ENCODE peak calls at places on chromosomes 16 and 17, in five cellular contexts. One of them, this sample, is unnamed.

GRCh38 chr16:27237229-27238015 is 31.1 kb downstream of the NSMCE1 start:
- DNase-seq in activated CD4-positive, CD25-positive, alpha-beta regulatory T cell: peak; percentile 59
- DNase-seq in GM03348: no peak
- DNase-seq in HFFc6: no peak
- DNase-seq in AG10803: peak; percentile 38
- DNase-seq in this sample: no peak

GRCh38 chr16:30526137-30526822 is at the start of gene ZNF768:
- DNase-seq in activated CD4-positive, CD25-positive, alpha-beta regulatory T cell: no peak
- DNase-seq in GM03348: peak; percentile 90
- DNase-seq in HFFc6: peak; percentile 7
- DNase-seq in AG10803: no peak
- DNase-seq in this sample: no peak

GRCh38 chr17:8439681-8440080 is 4.0 kb downstream of the NDEL1 start:
- DNase-seq in activated CD4-positive, CD25-positive, alpha-beta regulatory T cell: no peak
- DNase-seq in GM03348: no peak
- DNase-seq in HFFc6: no peak
- DNase-seq in AG10803: no peak
- DNase-seq in this sample: no peak

GRCh38 chr16:68417711-68418301 is 30.5 kb downstream of the SMPD3 start:
- DNase-seq in activated CD4-positive, CD25-positive, alpha-beta regulatory T cell: peak; percentile 27
- DNase-seq in GM03348: no peak
- DNase-seq in HFFc6: no peak
- DNase-seq in AG10803: no peak
- DNase-seq in this sample: no peak

GRCh38 chr17:39609416-39610025 is 1.8 kb upstream of the NEUROD2 start:
- DNase-seq in activated CD4-positive, CD25-positive, alpha-beta regulatory T cell: no peak
- DNase-seq in GM03348: no peak
- DNase-seq in HFFc6: no peak
- DNase-seq in AG10803: no peak
- DNase-seq in this sample: no peak

GRCh38 chr16:57092786-57093301 is 461 bp downstream of the CPNE2 start:
- DNase-seq in activated CD4-positive, CD25-positive, alpha-beta regulatory T cell: no peak
- DNase-seq in GM03348: peak; percentile 85
- DNase-seq in HFFc6: no peak
- DNase-seq in AG10803: no peak
- DNase-seq in this sample: no peak

GRCh38 chr16:67499159-67499558 is 15.8 kb upstream of the AGRP start:
- DNase-seq in activated CD4-positive, CD25-positive, alpha-beta regulatory T cell: no peak
- DNase-seq in GM03348: peak; percentile 77
- DNase-seq in HFFc6: no peak
- DNase-seq in AG10803: peak; percentile 61
- DNase-seq in this sample: no peak

GRCh38 chr17:17181666-17182600 is 24.2 kb downstream of the PLD6 start:
- DNase-seq in activated CD4-positive, CD25-positive, alpha-beta regulatory T cell: no peak
- DNase-seq in GM03348: no peak
- DNase-seq in HFFc6: no peak
- DNase-seq in AG10803: no peak
- DNase-seq in this sample: no peak

GRCh38 chr17:43823350-43824084 is 9.4 kb downstream of the MPP3 start:
- DNase-seq in activated CD4-positive, CD25-positive, alpha-beta regulatory T cell: no peak
- DNase-seq in GM03348: no peak
- DNase-seq in HFFc6: no peak
- DNase-seq in AG10803: no peak
- DNase-seq in this sample: no peak

GRCh38 chr16:50634947-50635346 is 46.2 kb downstream of the SNX20 start:
- DNase-seq in activated CD4-positive, CD25-positive, alpha-beta regulatory T cell: no peak
- DNase-seq in GM03348: no peak
- DNase-seq in HFFc6: no peak
- DNase-seq in AG10803: no peak
- DNase-seq in this sample: no peak

GRCh38 chr17:7703584-7704574 is 1.1 kb upstream of the EFNB3 start:
- DNase-seq in activated CD4-positive, CD25-positive, alpha-beta regulatory T cell: no peak
- DNase-seq in GM03348: peak; percentile 39
- DNase-seq in HFFc6: no peak
- DNase-seq in AG10803: peak; percentile 49
- DNase-seq in this sample: peak; percentile 6

GRCh38 chr17:50699410-50699809 is 8.3 kb downstream of the ANKRD40 start:
- DNase-seq in activated CD4-positive, CD25-positive, alpha-beta regulatory T cell: no peak
- DNase-seq in GM03348: no peak
- DNase-seq in HFFc6: peak; percentile 40
- DNase-seq in AG10803: no peak
- DNase-seq in this sample: no peak

GRCh38 chr17:79160980-79161621 is 86.5 kb downstream of the ENGASE start:
- DNase-seq in activated CD4-positive, CD25-positive, alpha-beta regulatory T cell: no peak
- DNase-seq in GM03348: no peak
- DNase-seq in HFFc6: no peak
- DNase-seq in AG10803: no peak
- DNase-seq in this sample: no peak

GRCh38 chr17:38550661-38551060 is 55.1 kb downstream of the SRCIN1 start:
- DNase-seq in activated CD4-positive, CD25-positive, alpha-beta regulatory T cell: no peak
- DNase-seq in GM03348: peak; percentile 76
- DNase-seq in HFFc6: peak; percentile 75
- DNase-seq in AG10803: peak; percentile 55
- DNase-seq in this sample: no peak

GRCh38 chr16:47774661-47775060 is 313.5 kb downstream of the PHKB start:
- DNase-seq in activated CD4-positive, CD25-positive, alpha-beta regulatory T cell: no peak
- DNase-seq in GM03348: no peak
- DNase-seq in HFFc6: peak; percentile 13
- DNase-seq in AG10803: no peak
- DNase-seq in this sample: no peak

GRCh38 chr17:66474258-66474657 is 171.8 kb downstream of the PRKCA start:
- DNase-seq in activated CD4-positive, CD25-positive, alpha-beta regulatory T cell: no peak
- DNase-seq in GM03348: no peak
- DNase-seq in HFFc6: no peak
- DNase-seq in AG10803: no peak
- DNase-seq in this sample: no peak

GRCh38 chr16:11183035-11183812 is 72.8 kb downstream of the SOCS1 start:
- DNase-seq in activated CD4-positive, CD25-positive, alpha-beta regulatory T cell: no peak
- DNase-seq in GM03348: no peak
- DNase-seq in HFFc6: no peak
- DNase-seq in AG10803: no peak
- DNase-seq in this sample: no peak

GRCh38 chr17:57983446-57983845 is 4.6 kb downstream of the VEZF1 start:
- DNase-seq in activated CD4-positive, CD25-positive, alpha-beta regulatory T cell: no peak
- DNase-seq in GM03348: no peak
- DNase-seq in HFFc6: no peak
- DNase-seq in AG10803: no peak
- DNase-seq in this sample: no peak

GRCh38 chr17:49315974-49316570 is 46.0 kb downstream of the ZNF652 start:
- DNase-seq in activated CD4-positive, CD25-positive, alpha-beta regulatory T cell: no peak
- DNase-seq in GM03348: peak; percentile 10
- DNase-seq in HFFc6: peak; percentile 28
- DNase-seq in AG10803: no peak
- DNase-seq in this sample: no peak

GRCh38 chr17:49180303-49180702 is 30.1 kb downstream of the GNGT2 start:
- DNase-seq in activated CD4-positive, CD25-positive, alpha-beta regulatory T cell: peak; percentile 42
- DNase-seq in GM03348: peak; percentile 84
- DNase-seq in HFFc6: peak; percentile 47
- DNase-seq in AG10803: peak; percentile 56
- DNase-seq in this sample: no peak

GRCh38 chr17:71494456-71494855 is 626.4 kb upstream of the SOX9 start:
- DNase-seq in activated CD4-positive, CD25-positive, alpha-beta regulatory T cell: no peak
- DNase-seq in GM03348: peak; percentile 34
- DNase-seq in HFFc6: peak; percentile 19
- DNase-seq in AG10803: peak; percentile 72
- DNase-seq in this sample: no peak

GRCh38 chr17:47983492-47984223 is 12.7 kb downstream of the CDK5RAP3 start:
- DNase-seq in activated CD4-positive, CD25-positive, alpha-beta regulatory T cell: no peak
- DNase-seq in GM03348: no peak
- DNase-seq in HFFc6: no peak
- DNase-seq in AG10803: no peak
- DNase-seq in this sample: no peak

GRCh38 chr16:67000384-67001158 is 12.2 kb downstream of the CES4A start:
- DNase-seq in activated CD4-positive, CD25-positive, alpha-beta regulatory T cell: peak; percentile 14
- DNase-seq in GM03348: peak; percentile 89
- DNase-seq in HFFc6: no peak
- DNase-seq in AG10803: no peak
- DNase-seq in this sample: peak; percentile 7